ENCODE peak calls at places on chromosomes 4 and X, in five cellular contexts. P is NCI-H2081 treated with DMSO at 0.1 percent for 48 hours; O is activated CD8-positive, alpha-beta T cell treated with anti-CD3 and anti-CD28 coated beads for 36 hours; Y is hippocampal formation; Q is brain microvascular endothelial cell. V is an unnamed sample.

GRCh38 chr4:40916880-40917279 is 167.1 kb downstream of the NSUN7 start:
- DNase-seq in Q (no peak), O (peak), Y (no peak), P (no peak), V (peak)

GRCh38 chrX:103158317-103158621 is 56.6 kb upstream of the BEX4 start:
- DNase-seq in P (no peak), O (no peak), Y (no peak), Q (no peak), V (no peak)

GRCh38 chrX:71111141-71111843 is at the start of gene IL2RG:
- DNase-seq in O (peak), P (no peak), Q (no peak), Y (no peak), V (peak)

GRCh38 chr4:122623637-122624036 is 2.8 kb upstream of the IL21 start:
- DNase-seq in O (no peak), Q (no peak), Y (no peak), P (no peak), V (no peak)

GRCh38 chrX:135086197-135086854 is 34.0 kb downstream of the ETDB start:
- DNase-seq in Y (peak), Q (peak), O (peak), P (peak), V (peak)

GRCh38 chr4:41176357-41176756 is 38.0 kb downstream of the APBB2 start:
- DNase-seq in Q (peak), O (no peak), P (no peak), Y (no peak), V (no peak)

GRCh38 chrX:2902841-2903240 is 26.3 kb downstream of the ARSD start:
- DNase-seq in O (no peak), P (no peak), Y (no peak), Q (no peak), V (no peak)

GRCh38 chr4:4461850-4462249 is 74.9 kb downstream of the NSG1 start:
- DNase-seq in O (peak), Q (no peak), Y (no peak), P (no peak), V (peak)

GRCh38 chrX:103175944-103176753 is 38.8 kb upstream of the BEX4 start:
- DNase-seq in O (peak), P (peak), Q (peak), Y (peak), V (peak)

GRCh38 chrX:154443479-154443910 is 446 bp upstream of the FAM50A start:
- DNase-seq in Y (no peak), Q (no peak), P (no peak), O (no peak), V (peak)

GRCh38 chr4:101258782-101259353 is 88.5 kb downstream of the PPP3CA start:
- DNase-seq in P (no peak), O (no peak), Q (no peak), Y (no peak), V (no peak)

GRCh38 chr4:153651041-153651960 is 32.8 kb upstream of the TLR2 start:
- DNase-seq in Y (peak), Q (peak), P (no peak), O (peak), V (peak)

GRCh38 chr4:65071532-65071931 is 598.8 kb downstream of the EPHA5 start:
- DNase-seq in P (no peak), Q (no peak), O (no peak), Y (no peak), V (no peak)

GRCh38 chr4:88008133-88008621 is 742 bp downstream of the PKD2 start:
- DNase-seq in O (peak), Y (peak), P (no peak), Q (peak), V (peak)

GRCh38 chr4:17657849-17658248 is 43.4 kb downstream of the MED28 start:
- DNase-seq in P (no peak), Y (no peak), O (no peak), Q (no peak), V (no peak)

GRCh38 chrX:581717-582116 is 48.9 kb upstream of the SHOX start:
- DNase-seq in P (no peak), Y (no peak), Q (no peak), O (peak), V (no peak)

GRCh38 chr4:121938282-121939092 is 13.4 kb downstream of the TRPC3 start:
- DNase-seq in P (no peak), Y (no peak), O (no peak), Q (no peak), V (no peak)

GRCh38 chrX:81537723-81538122 is 335.8 kb downstream of the SH3BGRL start:
- DNase-seq in P (no peak), O (no peak), Y (peak), Q (no peak), V (no peak)

GRCh38 chrX:68490644-68491043 is 8.2 kb upstream of the YIPF6 start:
- DNase-seq in Q (peak), O (no peak), Y (no peak), P (no peak), V (no peak)

GRCh38 chr4:113435893-113436292 is 325.6 kb downstream of the CAMK2D start:
- DNase-seq in O (peak), Y (no peak), Q (peak), P (no peak), V (peak)

V was measured in activated CD4-positive, alpha-beta T cell treated with anti-CD3 and anti-CD28 coated beads for 36 hours.